ENCODE peak calls at places on chromosomes 5 and 9, in four cellular contexts. One of them, this sample, is unnamed.

GRCh38 chr5:24788829-24789509 is 144.2 kb upstream of the CDH10 start:
- DNase-seq in fibroblast of lung: peak
- DNase-seq in esophagus squamous epithelium: no peak
- DNase-seq in uterus: no peak
- DNase-seq in this sample: no peak

GRCh38 chr5:60372786-60373185 is 327.2 kb downstream of the DEPDC1B start:
- DNase-seq in fibroblast of lung: no peak
- DNase-seq in esophagus squamous epithelium: no peak
- DNase-seq in uterus: no peak
- DNase-seq in this sample: no peak

GRCh38 chr5:143931389-143931984 is 119.5 kb downstream of the HMHB1 start:
- DNase-seq in fibroblast of lung: no peak
- DNase-seq in esophagus squamous epithelium: no peak
- DNase-seq in uterus: no peak
- DNase-seq in this sample: no peak

GRCh38 chr5:96209829-96210228 is 223.2 kb downstream of the PCSK1 start:
- DNase-seq in fibroblast of lung: peak
- DNase-seq in esophagus squamous epithelium: no peak
- DNase-seq in uterus: no peak
- DNase-seq in this sample: no peak

GRCh38 chr5:123125953-123126352 is 36.9 kb downstream of the PRDM6 start:
- DNase-seq in fibroblast of lung: peak
- DNase-seq in esophagus squamous epithelium: no peak
- DNase-seq in uterus: no peak
- DNase-seq in this sample: no peak

GRCh38 chr5:37767961-37768360 is 71.9 kb downstream of the GDNF start:
- DNase-seq in fibroblast of lung: no peak
- DNase-seq in esophagus squamous epithelium: no peak
- DNase-seq in uterus: no peak
- DNase-seq in this sample: no peak

GRCh38 chr5:73654171-73654811 is 28.3 kb downstream of the ARHGEF28 start:
- DNase-seq in fibroblast of lung: peak
- DNase-seq in esophagus squamous epithelium: no peak
- DNase-seq in uterus: no peak
- DNase-seq in this sample: no peak

GRCh38 chr5:3996871-3997410 is 401.3 kb downstream of the IRX1 start:
- DNase-seq in fibroblast of lung: no peak
- DNase-seq in esophagus squamous epithelium: no peak
- DNase-seq in uterus: no peak
- DNase-seq in this sample: no peak

DNA sequence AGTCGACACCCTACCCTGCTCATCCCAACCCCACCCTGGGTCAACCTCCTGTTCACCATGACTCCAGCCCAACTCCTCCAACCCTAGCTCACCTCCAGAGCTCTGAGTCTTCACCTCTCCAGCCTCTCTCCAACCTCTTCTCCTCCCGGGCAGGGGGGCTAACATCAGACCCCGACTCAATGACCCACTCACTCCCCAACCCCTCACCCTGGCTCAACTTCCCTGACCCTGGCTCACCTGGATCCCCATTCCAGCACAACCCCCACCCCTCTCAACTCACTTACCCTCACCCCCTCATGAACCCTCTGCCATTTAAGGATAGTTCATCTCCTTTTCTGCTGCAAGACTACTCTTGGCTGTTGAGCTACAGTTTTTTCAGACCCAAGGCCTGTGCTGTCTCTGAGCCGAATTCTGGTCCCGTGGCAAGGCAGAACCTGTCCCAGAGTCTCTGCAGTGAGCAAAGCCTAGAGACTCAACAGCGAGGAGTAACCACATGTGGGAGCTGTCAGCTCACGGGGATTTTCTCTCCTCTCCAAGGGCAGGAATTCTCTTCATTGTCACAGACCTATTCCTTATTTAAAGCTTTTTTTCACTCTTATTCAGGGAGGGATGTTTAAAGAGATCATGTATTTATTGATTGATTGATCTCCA is 29.8 kb downstream of the ANKRD33B start:
- DNase-seq in fibroblast of lung: no peak
- DNase-seq in esophagus squamous epithelium: no peak
- DNase-seq in uterus: no peak
- DNase-seq in this sample: no peak
- TF ChIP-seq CTCF in fibroblast of lung: no peak
- TF ChIP-seq CTCF in esophagus squamous epithelium: no peak
- TF ChIP-seq CTCF in uterus: no peak
- TF ChIP-seq CTCF in this sample: no peak

DNA sequence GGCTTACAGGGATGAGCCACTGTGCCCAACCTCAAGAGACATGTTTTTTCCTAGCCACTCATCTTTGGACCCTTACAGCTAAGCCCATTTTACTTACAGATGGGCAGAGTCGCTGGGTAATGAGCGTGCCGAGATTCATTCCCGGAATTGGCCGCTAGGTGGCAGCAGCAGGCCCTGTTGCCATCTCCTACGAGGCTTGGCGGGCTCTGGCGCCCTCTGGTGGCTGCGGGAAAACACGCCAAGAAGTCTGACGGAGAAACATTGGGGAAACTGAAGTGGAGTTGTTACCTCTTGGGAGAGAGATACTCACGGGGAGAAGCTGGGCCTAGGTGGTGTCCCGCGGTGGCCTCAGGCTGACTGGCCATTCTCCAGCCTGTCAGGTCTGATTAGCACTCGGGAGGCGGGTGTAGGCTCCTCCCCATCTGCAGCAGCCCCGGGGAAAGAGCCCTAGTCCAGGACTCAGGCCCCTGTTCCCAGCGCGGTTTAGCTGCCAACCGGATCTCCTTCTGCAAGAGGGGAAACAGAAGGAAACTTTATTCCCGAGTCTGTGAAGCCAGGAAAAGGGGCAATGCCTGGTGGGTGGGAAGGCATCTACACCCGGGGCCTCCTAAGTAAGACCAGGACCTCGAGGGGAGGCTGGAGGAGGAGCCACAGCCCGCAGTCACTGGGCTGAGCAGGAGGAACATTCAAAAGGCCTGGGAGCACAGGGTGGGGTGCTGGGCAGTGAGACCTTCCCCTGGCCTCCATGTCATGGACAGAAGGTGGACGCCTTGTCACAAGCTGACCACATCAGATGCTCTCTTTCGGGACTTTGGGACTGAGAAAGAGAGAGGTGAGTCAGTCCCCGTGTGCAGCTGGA is 9.7 kb downstream of the PTGES2 start:
- DNase-seq in fibroblast of lung: peak
- DNase-seq in esophagus squamous epithelium: peak
- DNase-seq in uterus: peak
- DNase-seq in this sample: peak
- H3K4me3 ChIP-seq in fibroblast of lung: no peak
- H3K4me3 ChIP-seq in esophagus squamous epithelium: peak
- H3K4me3 ChIP-seq in uterus: no peak
- H3K4me3 ChIP-seq in this sample: no peak

DNA sequence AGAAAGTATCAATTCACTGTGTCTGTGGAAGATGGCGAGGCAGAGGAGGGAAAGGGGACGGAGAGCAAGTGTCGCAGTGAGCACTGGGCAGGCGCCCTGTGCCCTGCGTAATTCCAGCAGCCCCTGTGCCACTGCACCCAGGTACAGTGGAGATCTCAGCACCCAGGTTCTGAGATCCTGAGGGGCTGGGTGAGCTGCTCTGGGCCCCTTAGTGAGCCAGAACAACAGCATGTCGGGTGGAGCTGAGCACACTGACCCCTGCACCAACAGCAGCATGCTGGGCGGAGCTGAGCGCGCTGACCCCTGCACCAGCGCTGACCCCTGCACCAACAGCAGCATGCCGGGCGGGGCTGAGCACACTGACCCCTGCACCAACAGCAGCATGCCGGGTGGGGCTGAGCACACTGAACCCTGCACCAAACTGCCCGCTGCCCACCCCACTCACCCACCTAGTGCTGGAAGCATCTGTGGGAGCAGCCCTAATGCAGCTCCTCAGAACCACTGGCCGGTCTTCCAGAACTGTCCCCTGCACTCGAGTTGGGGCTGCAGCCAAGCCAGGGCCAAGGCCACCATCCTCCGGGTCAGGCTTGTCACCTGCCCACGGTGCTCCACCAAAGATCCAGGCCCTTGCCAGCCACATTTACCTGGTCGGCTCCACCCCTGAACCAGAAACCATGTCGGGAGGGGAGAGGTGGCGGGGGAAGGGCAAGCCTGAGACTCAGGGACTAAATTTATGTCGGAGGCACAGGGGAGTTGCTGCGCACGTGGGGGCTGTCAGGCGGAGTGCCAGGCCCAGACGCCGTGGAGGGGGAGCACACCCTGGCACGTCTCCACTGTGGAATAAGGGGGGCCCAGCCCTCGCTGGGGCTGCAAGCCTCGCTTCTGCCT is 80.4 kb downstream of the ADAMTS2 start:
- DNase-seq in fibroblast of lung: no peak
- DNase-seq in esophagus squamous epithelium: no peak
- DNase-seq in uterus: no peak
- DNase-seq in this sample: no peak
- TF ChIP-seq CTCF in fibroblast of lung: no peak
- TF ChIP-seq CTCF in esophagus squamous epithelium: no peak
- TF ChIP-seq CTCF in uterus: no peak
- TF ChIP-seq CTCF in this sample: no peak

GRCh38 chr9:35538361-35539234 is 48.7 kb downstream of the RUSC2 start:
- DNase-seq in fibroblast of lung: peak
- DNase-seq in esophagus squamous epithelium: no peak
- DNase-seq in uterus: peak
- DNase-seq in this sample: peak
- H3K4me3 ChIP-seq in fibroblast of lung: peak
- H3K4me3 ChIP-seq in esophagus squamous epithelium: peak
- H3K4me3 ChIP-seq in uterus: peak
- H3K4me3 ChIP-seq in this sample: peak

GRCh38 chr9:83204047-83204446 is 141.1 kb upstream of the RASEF start:
- DNase-seq in fibroblast of lung: no peak
- DNase-seq in esophagus squamous epithelium: no peak
- DNase-seq in uterus: no peak
- DNase-seq in this sample: no peak
- TF ChIP-seq CTCF in fibroblast of lung: no peak
- TF ChIP-seq CTCF in esophagus squamous epithelium: no peak
- TF ChIP-seq CTCF in uterus: no peak
- TF ChIP-seq CTCF in this sample: no peak

This sample was measured in tibial artery.